ENCODE peak calls at places on chromosomes 4 and X, in eight cellular contexts. One of them, this sample, is unnamed.

GRCh38 chrX:18160369-18160768 is 60.3 kb downstream of the BEND2 start:
- DNase-seq in hypothalamus: no peak
- DNase-seq in NCI-H1092: no peak
- DNase-seq in T-cell: no peak
- DNase-seq in KBM-7: no peak
- DNase-seq in SK-N-MC: no peak
- DNase-seq in Caco-2: no peak
- DNase-seq in posterior cingulate gyrus: peak
- DNase-seq in this sample: no peak

GRCh38 chrX:53738370-53738909 is 51.9 kb upstream of the HUWE1 start:
- DNase-seq in hypothalamus: no peak
- DNase-seq in NCI-H1092: no peak
- DNase-seq in T-cell: no peak
- DNase-seq in KBM-7: no peak
- DNase-seq in SK-N-MC: no peak
- DNase-seq in Caco-2: no peak
- DNase-seq in posterior cingulate gyrus: no peak
- DNase-seq in this sample: no peak

GRCh38 chr4:80202190-80202711 is 4.9 kb downstream of the PRDM8 start:
- DNase-seq in hypothalamus: peak
- DNase-seq in NCI-H1092: peak
- DNase-seq in T-cell: peak
- DNase-seq in KBM-7: peak
- DNase-seq in SK-N-MC: no peak
- DNase-seq in Caco-2: peak
- DNase-seq in posterior cingulate gyrus: peak
- DNase-seq in this sample: peak

GRCh38 chr4:94168321-94168720 is 39.3 kb upstream of the SMARCAD1 start:
- DNase-seq in hypothalamus: no peak
- DNase-seq in NCI-H1092: no peak
- DNase-seq in T-cell: no peak
- DNase-seq in KBM-7: no peak
- DNase-seq in SK-N-MC: no peak
- DNase-seq in Caco-2: no peak
- DNase-seq in posterior cingulate gyrus: no peak
- DNase-seq in this sample: no peak

GRCh38 chr4:127686656-127687055 is 43.5 kb upstream of the SLC25A31 start:
- DNase-seq in hypothalamus: no peak
- DNase-seq in NCI-H1092: no peak
- DNase-seq in T-cell: no peak
- DNase-seq in KBM-7: no peak
- DNase-seq in SK-N-MC: no peak
- DNase-seq in Caco-2: no peak
- DNase-seq in posterior cingulate gyrus: no peak
- DNase-seq in this sample: no peak

GRCh38 chr4:1209821-1210220 is 37.4 kb upstream of the SPON2 start:
- DNase-seq in hypothalamus: peak
- DNase-seq in NCI-H1092: no peak
- DNase-seq in T-cell: no peak
- DNase-seq in KBM-7: no peak
- DNase-seq in SK-N-MC: no peak
- DNase-seq in Caco-2: no peak
- DNase-seq in posterior cingulate gyrus: peak
- DNase-seq in this sample: no peak

GRCh38 chrX:39336709-39337294 is 535.5 kb downstream of the MID1IP1 start:
- DNase-seq in hypothalamus: no peak
- DNase-seq in NCI-H1092: peak
- DNase-seq in T-cell: no peak
- DNase-seq in KBM-7: peak
- DNase-seq in SK-N-MC: no peak
- DNase-seq in Caco-2: no peak
- DNase-seq in posterior cingulate gyrus: no peak
- DNase-seq in this sample: no peak

GRCh38 chr4:127506283-127506682 is 126.5 kb upstream of the INTU start:
- DNase-seq in hypothalamus: no peak
- DNase-seq in NCI-H1092: no peak
- DNase-seq in T-cell: no peak
- DNase-seq in KBM-7: no peak
- DNase-seq in SK-N-MC: no peak
- DNase-seq in Caco-2: no peak
- DNase-seq in posterior cingulate gyrus: no peak
- DNase-seq in this sample: no peak

GRCh38 chr4:6695660-6696581 is 2.2 kb downstream of the S100P start:
- DNase-seq in hypothalamus: no peak
- DNase-seq in NCI-H1092: no peak
- DNase-seq in T-cell: peak
- DNase-seq in KBM-7: peak
- DNase-seq in SK-N-MC: no peak
- DNase-seq in Caco-2: peak
- DNase-seq in posterior cingulate gyrus: no peak
- DNase-seq in this sample: no peak

GRCh38 chr4:92270908-92271307 is 32.9 kb upstream of the GRID2 start:
- DNase-seq in hypothalamus: no peak
- DNase-seq in NCI-H1092: no peak
- DNase-seq in T-cell: no peak
- DNase-seq in KBM-7: no peak
- DNase-seq in SK-N-MC: no peak
- DNase-seq in Caco-2: no peak
- DNase-seq in posterior cingulate gyrus: no peak
- DNase-seq in this sample: no peak

GRCh38 chr4:150682126-150682525 is 100.2 kb downstream of the MAB21L2 start:
- DNase-seq in hypothalamus: no peak
- DNase-seq in NCI-H1092: no peak
- DNase-seq in T-cell: no peak
- DNase-seq in KBM-7: no peak
- DNase-seq in SK-N-MC: no peak
- DNase-seq in Caco-2: no peak
- DNase-seq in posterior cingulate gyrus: no peak
- DNase-seq in this sample: no peak

GRCh38 chr4:89572224-89572858 is 264.6 kb downstream of the SNCA start:
- DNase-seq in hypothalamus: no peak
- DNase-seq in NCI-H1092: peak
- DNase-seq in T-cell: no peak
- DNase-seq in KBM-7: no peak
- DNase-seq in SK-N-MC: peak
- DNase-seq in Caco-2: no peak
- DNase-seq in posterior cingulate gyrus: no peak
- DNase-seq in this sample: no peak

GRCh38 chrX:40380649-40381488 is 199.9 kb upstream of the ATP6AP2 start:
- DNase-seq in hypothalamus: no peak
- DNase-seq in NCI-H1092: no peak
- DNase-seq in T-cell: no peak
- DNase-seq in KBM-7: peak
- DNase-seq in SK-N-MC: no peak
- DNase-seq in Caco-2: no peak
- DNase-seq in posterior cingulate gyrus: no peak
- DNase-seq in this sample: no peak

GRCh38 chrX:63918611-63919010 is 133.6 kb upstream of the ARHGEF9 start:
- DNase-seq in hypothalamus: no peak
- DNase-seq in NCI-H1092: no peak
- DNase-seq in T-cell: no peak
- DNase-seq in KBM-7: peak
- DNase-seq in SK-N-MC: no peak
- DNase-seq in Caco-2: no peak
- DNase-seq in posterior cingulate gyrus: no peak
- DNase-seq in this sample: no peak

GRCh38 chr4:1802720-1803522 is 9.8 kb downstream of the FGFR3 start:
- DNase-seq in hypothalamus: no peak
- DNase-seq in NCI-H1092: no peak
- DNase-seq in T-cell: no peak
- DNase-seq in KBM-7: no peak
- DNase-seq in SK-N-MC: no peak
- DNase-seq in Caco-2: no peak
- DNase-seq in posterior cingulate gyrus: no peak
- DNase-seq in this sample: no peak

GRCh38 chr4:1195109-1195671 is 22.8 kb upstream of the SPON2 start:
- DNase-seq in hypothalamus: no peak
- DNase-seq in NCI-H1092: no peak
- DNase-seq in T-cell: no peak
- DNase-seq in KBM-7: no peak
- DNase-seq in SK-N-MC: no peak
- DNase-seq in Caco-2: no peak
- DNase-seq in posterior cingulate gyrus: no peak
- DNase-seq in this sample: no peak

GRCh38 chr4:118842055-118842454 is 6.1 kb upstream of the SEC24D start:
- DNase-seq in hypothalamus: no peak
- DNase-seq in NCI-H1092: no peak
- DNase-seq in T-cell: no peak
- DNase-seq in KBM-7: no peak
- DNase-seq in SK-N-MC: no peak
- DNase-seq in Caco-2: no peak
- DNase-seq in posterior cingulate gyrus: no peak
- DNase-seq in this sample: no peak

GRCh38 chr4:65250916-65251315 is 419.4 kb downstream of the EPHA5 start:
- DNase-seq in hypothalamus: no peak
- DNase-seq in NCI-H1092: no peak
- DNase-seq in T-cell: no peak
- DNase-seq in KBM-7: no peak
- DNase-seq in SK-N-MC: no peak
- DNase-seq in Caco-2: no peak
- DNase-seq in posterior cingulate gyrus: no peak
- DNase-seq in this sample: no peak

GRCh38 chrX:372856-373640 is 13.7 kb downstream of the PPP2R3B start:
- DNase-seq in hypothalamus: no peak
- DNase-seq in NCI-H1092: no peak
- DNase-seq in T-cell: no peak
- DNase-seq in KBM-7: no peak
- DNase-seq in SK-N-MC: no peak
- DNase-seq in Caco-2: no peak
- DNase-seq in posterior cingulate gyrus: no peak
- DNase-seq in this sample: no peak

GRCh38 chr4:126047114-126047513 is 732.4 kb downstream of the FAT4 start:
- DNase-seq in hypothalamus: no peak
- DNase-seq in NCI-H1092: no peak
- DNase-seq in T-cell: no peak
- DNase-seq in KBM-7: no peak
- DNase-seq in SK-N-MC: no peak
- DNase-seq in Caco-2: no peak
- DNase-seq in posterior cingulate gyrus: no peak
- DNase-seq in this sample: no peak

GRCh38 chrX:11352296-11352741 is 59.1 kb downstream of the AMELX start:
- DNase-seq in hypothalamus: no peak
- DNase-seq in NCI-H1092: no peak
- DNase-seq in T-cell: no peak
- DNase-seq in KBM-7: no peak
- DNase-seq in SK-N-MC: no peak
- DNase-seq in Caco-2: peak
- DNase-seq in posterior cingulate gyrus: no peak
- DNase-seq in this sample: no peak

GRCh38 chr4:142282870-142283431 is 563.1 kb downstream of the INPP4B start:
- DNase-seq in hypothalamus: no peak
- DNase-seq in NCI-H1092: no peak
- DNase-seq in T-cell: no peak
- DNase-seq in KBM-7: peak
- DNase-seq in SK-N-MC: peak
- DNase-seq in Caco-2: peak
- DNase-seq in posterior cingulate gyrus: no peak
- DNase-seq in this sample: no peak

GRCh38 chrX:16573781-16574180 is 76.2 kb upstream of the S100G start:
- DNase-seq in hypothalamus: no peak
- DNase-seq in NCI-H1092: no peak
- DNase-seq in T-cell: no peak
- DNase-seq in KBM-7: no peak
- DNase-seq in SK-N-MC: no peak
- DNase-seq in Caco-2: no peak
- DNase-seq in posterior cingulate gyrus: no peak
- DNase-seq in this sample: no peak

This sample was measured in occipital lobe.